ENCODE peak calls at places on chromosomes 3 and 15, in five cellular contexts. X is pancreas, O is spleen, Q is fibroblast of lung, N is RWPE2. R is an unnamed sample.

GRCh38 chr15:62254137-62254934 is 89.3 kb upstream of the C2CD4B start:
- DNase-seq in Q (peak; percentile 55), N (no peak), X (peak; percentile 96), O (peak; percentile 79), R (peak; percentile 75)

GRCh38 chr3:175916151-175916946 is 1057.2 kb downstream of the NAALADL2 start:
- DNase-seq in Q (peak; percentile 9), O (no peak), N (no peak), X (no peak), R (no peak)

GRCh38 chr3:65178703-65179102 is 490.9 kb upstream of the ADAMTS9 start:
- DNase-seq in Q (peak; percentile 20), O (no peak), X (no peak), N (no peak), R (no peak)

GRCh38 chr3:178320481-178321352 is 215.5 kb upstream of the KCNMB2 start:
- DNase-seq in Q (peak; percentile 68), N (no peak), X (no peak), O (no peak), R (peak; percentile 66)

GRCh38 chr15:83556754-83557153 is 97.2 kb upstream of the ADAMTSL3 start:
- DNase-seq in N (no peak), X (no peak), Q (no peak), O (no peak), R (no peak)

GRCh38 chr3:5583920-5584319 is 396.4 kb downstream of the EDEM1 start:
- DNase-seq in O (no peak), X (no peak), N (no peak), Q (no peak), R (no peak)

GRCh38 chr15:66138882-66139281 is 114.7 kb downstream of the MEGF11 start:
- DNase-seq in X (no peak), N (no peak), O (no peak), Q (no peak), R (no peak)

GRCh38 chr15:28902856-28903255 is 17.1 kb downstream of the APBA2 start:
- DNase-seq in X (peak; percentile 9), Q (no peak), O (peak; percentile 35), N (no peak), R (no peak)

GRCh38 chr3:127073931-127074820 is 91.3 kb downstream of the PLXNA1 start:
- DNase-seq in X (peak; percentile 25), Q (peak; percentile 31), N (peak; percentile 45), O (peak; percentile 64), R (no peak)

GRCh38 chr3:111541911-111542483 is at the start of gene CD96:
- DNase-seq in O (no peak), Q (peak; percentile 54), X (no peak), N (no peak), R (no peak)

GRCh38 chr3:174132421-174133042 is 726.6 kb upstream of the NAALADL2 start:
- DNase-seq in N (no peak), Q (no peak), O (no peak), X (no peak), R (no peak)

GRCh38 chr15:63372753-63373152 is 8.9 kb downstream of the CA12 start:
- DNase-seq in O (no peak), N (peak; percentile 55), Q (peak; percentile 50), X (no peak), R (no peak)

GRCh38 chr15:19899021-19899824 is 642.4 kb downstream of the GOLGA6L6 start:
- DNase-seq in X (no peak), O (no peak), N (peak; percentile 34), Q (no peak), R (no peak)

GRCh38 chr15:88385078-88385700 is 82.0 kb downstream of the MRPL46 start:
- DNase-seq in Q (peak; percentile 31), N (peak; percentile 15), X (no peak), O (no peak), R (no peak)

GRCh38 chr15:78415284-78415683 is 22.7 kb upstream of the IREB2 start:
- DNase-seq in O (no peak), Q (peak; percentile 30), X (no peak), N (no peak), R (no peak)

GRCh38 chr3:10333359-10333670 is 12.4 kb upstream of the SEC13 start:
- DNase-seq in N (no peak), Q (no peak), X (no peak), O (no peak), R (no peak)

GRCh38 chr15:42084465-42085235 is 9.7 kb downstream of the PLA2G4D start:
- DNase-seq in N (peak; percentile 99), O (peak; percentile 90), Q (peak; percentile 43), X (peak; percentile 89), R (peak; percentile 45)

GRCh38 chr3:33391255-33391995 is 48.8 kb downstream of the UBP1 start:
- DNase-seq in Q (no peak), N (no peak), O (no peak), X (no peak), R (no peak)

GRCh38 chr3:108190346-108190745 is 31.9 kb downstream of the IFT57 start:
- DNase-seq in X (no peak), Q (no peak), O (no peak), N (no peak), R (no peak)

GRCh38 chr3:179292440-179292839 is 30.4 kb upstream of the ZNF639 start:
- DNase-seq in N (no peak), O (no peak), Q (peak; percentile 20), X (no peak), R (no peak)

GRCh38 chr3:108488631-108489030 is 21.8 kb downstream of the MYH15 start:
- DNase-seq in X (no peak), Q (peak; percentile 43), O (no peak), N (no peak), R (no peak)

GRCh38 chr3:127483902-127484591 is 106.5 kb downstream of the TPRA1 start:
- DNase-seq in X (peak; percentile 29), O (peak; percentile 52), Q (no peak), N (peak; percentile 29), R (no peak)

GRCh38 chr15:72203507-72203837 is 5.9 kb upstream of the GRAMD2A start:
- DNase-seq in N (peak; percentile 99), Q (peak; percentile 89), O (no peak), X (peak; percentile 50), R (peak; percentile 67)

GRCh38 chr3:110178965-110179364 is 841.6 kb upstream of the DPPA4 start:
- DNase-seq in Q (peak; percentile 43), X (no peak), N (no peak), O (no peak), R (no peak)

GRCh38 chr3:175397407-175397806 is 538.3 kb downstream of the NAALADL2 start:
- DNase-seq in X (no peak), N (no peak), Q (no peak), O (no peak), R (no peak)

GRCh38 chr15:52810346-52810745 is 20.2 kb upstream of the ONECUT1 start:
- DNase-seq in O (no peak), N (no peak), X (no peak), Q (no peak), R (no peak)

GRCh38 chr3:71006810-71007785 is 576.4 kb downstream of the FOXP1 start:
- DNase-seq in X (no peak), N (no peak), O (no peak), Q (peak; percentile 51), R (no peak)

GRCh38 chr15:92812271-92812670 is 87.9 kb upstream of the CHD2 start:
- DNase-seq in O (no peak), X (no peak), N (peak; percentile 45), Q (no peak), R (no peak)

GRCh38 chr15:92811514-92811913 is 88.6 kb upstream of the CHD2 start:
- DNase-seq in X (no peak), Q (no peak), O (no peak), N (peak; percentile 56), R (no peak)

GRCh38 chr15:92809064-92809879 is 90.9 kb upstream of the CHD2 start:
- DNase-seq in X (peak; percentile 98), N (peak; percentile 99), Q (peak; percentile 97), O (peak; percentile 100), R (peak; percentile 100)

GRCh38 chr15:92809880-92810361 is 90.2 kb upstream of the CHD2 start:
- DNase-seq in Q (peak; percentile 61), N (peak; percentile 56), X (no peak), O (peak; percentile 83), R (no peak)

DNA sequence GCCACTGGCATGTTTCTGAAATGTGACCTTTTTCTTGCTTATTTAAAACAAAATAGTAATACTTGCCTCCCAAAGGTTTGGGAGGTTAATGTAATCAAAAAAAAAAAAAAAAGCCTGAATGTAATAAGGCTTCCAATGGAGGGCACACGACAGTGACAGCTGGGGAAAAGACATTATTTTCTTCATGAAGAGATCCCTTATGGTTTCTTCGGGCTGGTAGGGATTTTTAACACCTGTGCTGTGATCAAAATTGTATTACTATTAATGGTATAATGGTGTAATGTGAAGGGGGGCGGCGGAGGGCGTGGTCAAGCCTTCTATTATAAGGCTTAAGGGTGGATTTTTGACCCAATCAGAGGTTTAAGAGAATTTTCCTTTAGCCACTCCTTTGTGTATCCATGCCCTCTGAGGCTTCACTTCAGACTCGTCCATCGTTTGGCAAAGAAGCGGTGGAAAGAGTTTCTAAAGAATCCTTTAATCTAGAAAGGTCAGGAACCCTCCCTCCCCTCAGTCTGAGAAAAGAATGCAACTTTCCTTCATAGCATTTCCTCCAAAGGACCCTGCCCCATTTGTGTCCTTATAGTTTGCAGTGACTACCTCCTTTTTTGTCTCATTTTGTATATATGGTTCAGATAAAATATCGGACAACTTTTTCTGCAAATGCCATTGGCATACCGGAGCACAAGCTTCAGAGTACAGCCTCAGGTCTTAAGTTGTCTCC is 89.5 kb upstream of the CHD2 start:
- DNase-seq in X (peak; percentile 77), Q (peak; percentile 85), N (peak; percentile 84), O (peak; percentile 83), R (peak; percentile 72)
- H3K4me1 ChIP-seq in X (peaks cover 13% of the 10 kb centered on the region), Q (peaks cover 3% of the 10 kb centered on the region), N (peaks cover 25% of the 10 kb centered on the region), O (peaks cover 12% of the 10 kb centered on the region), R (peaks cover 11% of the 10 kb centered on the region)

GRCh38 chr3:158762701-158763100 is 30.4 kb upstream of the RARRES1 start:
- DNase-seq in O (no peak), Q (no peak), N (no peak), X (no peak), R (no peak)
- TF ChIP-seq CTCF in O (no peak), Q (no peak), N (no peak), X (no peak), R (no peak)

DNA sequence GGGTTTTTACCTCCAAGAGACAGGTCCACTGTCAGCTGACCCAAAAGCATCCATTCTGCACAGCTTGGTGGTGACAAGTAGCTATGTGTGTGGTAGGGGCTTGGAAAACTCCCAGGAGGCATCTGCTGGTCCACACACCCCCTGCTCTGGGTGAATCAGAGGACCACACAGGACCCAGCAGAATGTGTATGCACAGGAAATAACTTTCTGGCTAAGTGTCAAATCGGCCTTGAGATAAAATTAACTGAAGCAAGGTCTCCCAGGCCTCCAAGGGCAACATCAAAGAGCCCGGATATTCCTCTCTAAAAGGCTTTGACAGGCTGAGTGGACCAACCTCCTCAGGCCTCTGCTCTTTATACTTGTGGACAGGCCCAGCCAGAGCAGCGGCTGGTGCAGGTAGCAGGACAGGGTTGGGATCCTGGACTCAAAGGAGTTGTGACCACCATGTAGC is 66.5 kb downstream of the CTNNB1 start:
- DNase-seq in X (no peak), Q (peak; percentile 74), O (no peak), N (no peak), R (no peak)
- H3K4me1 ChIP-seq in X (no peaks in the 10 kb centered on the region), Q (peaks cover 8% of the 10 kb centered on the region), O (no peaks in the 10 kb centered on the region), N (peaks cover 8% of the 10 kb centered on the region), R (no peaks in the 10 kb centered on the region)

GRCh38 chr3:133855772-133856171 is 39.9 kb downstream of the RAB6B start:
- DNase-seq in N (no peak), O (no peak), Q (no peak), X (no peak), R (no peak)
- TF ChIP-seq CTCF in N (no peak), O (no peak), Q (no peak), X (no peak), R (no peak)

GRCh38 chr15:99594916-99595315 is 29.1 kb downstream of the MEF2A start:
- DNase-seq in Q (no peak), X (no peak), N (no peak), O (no peak), R (no peak)
- H3K4me1 ChIP-seq in Q (no peaks in the 10 kb centered on the region), X (no peaks in the 10 kb centered on the region), N (no peaks in the 10 kb centered on the region), O (no peaks in the 10 kb centered on the region), R (peaks cover 83% of the 10 kb centered on the region)

R was measured in heart right ventricle.